ENCODE peak calls at places on chromosomes 13 and 19, in six cellular contexts. One of them, this sample, is unnamed.

GRCh38 chr13:19184176-19184575 is 2.6 kb upstream of the TUBA3C start:
- DNase-seq in A549: no peak
- DNase-seq in SK-N-SH: no peak
- DNase-seq in HepG2: no peak
- DNase-seq in GM12878: no peak
- DNase-seq in IMR-90: no peak
- DNase-seq in this sample: no peak

GRCh38 chr13:74062933-74063332 is 71.3 kb downstream of the KLF12 start:
- DNase-seq in HepG2: no peak
- DNase-seq in SK-N-SH: no peak
- DNase-seq in IMR-90: peak; percentile 74
- DNase-seq in A549: no peak
- DNase-seq in GM12878: peak; percentile 52
- DNase-seq in this sample: no peak

GRCh38 chr19:48418317-48419064 is 25.0 kb downstream of the GRIN2D start:
- DNase-seq in GM12878: no peak
- DNase-seq in IMR-90: peak; percentile 23
- DNase-seq in SK-N-SH: no peak
- DNase-seq in A549: peak; percentile 58
- DNase-seq in HepG2: no peak
- DNase-seq in this sample: peak; percentile 37

GRCh38 chr19:33508941-33509614 is 12.5 kb downstream of the PEPD start:
- DNase-seq in HepG2: no peak
- DNase-seq in IMR-90: no peak
- DNase-seq in GM12878: no peak
- DNase-seq in A549: no peak
- DNase-seq in SK-N-SH: no peak
- DNase-seq in this sample: no peak

GRCh38 chr19:47438793-47439220 is 19.5 kb upstream of the MEIS3 start:
- DNase-seq in A549: no peak
- DNase-seq in HepG2: no peak
- DNase-seq in SK-N-SH: no peak
- DNase-seq in IMR-90: no peak
- DNase-seq in GM12878: no peak
- DNase-seq in this sample: no peak

GRCh38 chr13:74115138-74115537 is 19.1 kb downstream of the KLF12 start:
- DNase-seq in GM12878: no peak
- DNase-seq in IMR-90: peak; percentile 78
- DNase-seq in HepG2: no peak
- DNase-seq in A549: no peak
- DNase-seq in SK-N-SH: no peak
- DNase-seq in this sample: no peak

GRCh38 chr13:33782631-33783030 is 35.3 kb upstream of the RFC3 start:
- DNase-seq in HepG2: no peak
- DNase-seq in A549: no peak
- DNase-seq in GM12878: no peak
- DNase-seq in SK-N-SH: no peak
- DNase-seq in IMR-90: no peak
- DNase-seq in this sample: no peak

GRCh38 chr19:46944918-46945628 is 74.6 kb upstream of the NPAS1 start:
- DNase-seq in IMR-90: peak; percentile 70
- DNase-seq in GM12878: no peak
- DNase-seq in HepG2: no peak
- DNase-seq in SK-N-SH: peak; percentile 34
- DNase-seq in A549: no peak
- DNase-seq in this sample: no peak

GRCh38 chr19:35117791-35118190 is 2.2 kb downstream of the FXYD3 start:
- DNase-seq in IMR-90: no peak
- DNase-seq in GM12878: no peak
- DNase-seq in HepG2: no peak
- DNase-seq in A549: no peak
- DNase-seq in SK-N-SH: no peak
- DNase-seq in this sample: no peak

GRCh38 chr13:35833571-35834305 is 297.4 kb downstream of the DCLK1 start:
- DNase-seq in A549: no peak
- DNase-seq in SK-N-SH: no peak
- DNase-seq in IMR-90: no peak
- DNase-seq in GM12878: no peak
- DNase-seq in HepG2: no peak
- DNase-seq in this sample: no peak

GRCh38 chr13:114027826-114028225 is 54.0 kb upstream of the C13orf46 start:
- DNase-seq in IMR-90: no peak
- DNase-seq in HepG2: no peak
- DNase-seq in SK-N-SH: no peak
- DNase-seq in GM12878: no peak
- DNase-seq in A549: no peak
- DNase-seq in this sample: no peak

GRCh38 chr19:23249911-23250649 is at the start of gene ZNF724:
- DNase-seq in HepG2: peak; percentile 97
- DNase-seq in SK-N-SH: peak; percentile 85
- DNase-seq in GM12878: peak; percentile 95
- DNase-seq in IMR-90: peak; percentile 97
- DNase-seq in A549: peak; percentile 96
- DNase-seq in this sample: peak; percentile 38

GRCh38 chr13:80946008-80946802 is 605.3 kb upstream of the SPRY2 start:
- DNase-seq in A549: no peak
- DNase-seq in SK-N-SH: no peak
- DNase-seq in IMR-90: no peak
- DNase-seq in GM12878: no peak
- DNase-seq in HepG2: no peak
- DNase-seq in this sample: no peak

GRCh38 chr19:16233836-16234551 is 36.3 kb downstream of the AP1M1 start:
- DNase-seq in HepG2: no peak
- DNase-seq in SK-N-SH: peak; percentile 31
- DNase-seq in IMR-90: no peak
- DNase-seq in GM12878: no peak
- DNase-seq in A549: no peak
- DNase-seq in this sample: no peak

GRCh38 chr13:79936368-79937136 is 404.4 kb downstream of the SPRY2 start:
- DNase-seq in A549: peak; percentile 95
- DNase-seq in GM12878: no peak
- DNase-seq in IMR-90: peak; percentile 100
- DNase-seq in HepG2: peak; percentile 3
- DNase-seq in SK-N-SH: peak; percentile 61
- DNase-seq in this sample: no peak

GRCh38 chr19:3471954-3472655 is 8.2 kb downstream of the SMIM24 start:
- DNase-seq in SK-N-SH: peak; percentile 87
- DNase-seq in GM12878: no peak
- DNase-seq in A549: no peak
- DNase-seq in IMR-90: no peak
- DNase-seq in HepG2: no peak
- DNase-seq in this sample: peak; percentile 77

GRCh38 chr13:73061478-73062275 is 2.9 kb downstream of the KLF5 start:
- DNase-seq in GM12878: no peak
- DNase-seq in SK-N-SH: no peak
- DNase-seq in IMR-90: no peak
- DNase-seq in HepG2: no peak
- DNase-seq in A549: no peak
- DNase-seq in this sample: no peak

GRCh38 chr13:59906413-59907027 is 257.2 kb downstream of the DIAPH3 start:
- DNase-seq in SK-N-SH: peak; percentile 27
- DNase-seq in GM12878: no peak
- DNase-seq in A549: peak; percentile 9
- DNase-seq in HepG2: peak; percentile 1
- DNase-seq in IMR-90: peak; percentile 58
- DNase-seq in this sample: no peak

GRCh38 chr19:46828484-46828883 is 22.2 kb downstream of the AP2S1 start:
- DNase-seq in HepG2: no peak
- DNase-seq in GM12878: no peak
- DNase-seq in SK-N-SH: no peak
- DNase-seq in A549: no peak
- DNase-seq in IMR-90: peak; percentile 75
- DNase-seq in this sample: no peak

GRCh38 chr13:109971745-109972090 is 185.3 kb upstream of the IRS2 start:
- DNase-seq in GM12878: no peak
- DNase-seq in IMR-90: no peak
- DNase-seq in SK-N-SH: no peak
- DNase-seq in A549: no peak
- DNase-seq in HepG2: no peak
- DNase-seq in this sample: no peak

GRCh38 chr19:34588249-34588648 is 88.7 kb downstream of the SCGB2B2 start:
- DNase-seq in HepG2: no peak
- DNase-seq in IMR-90: no peak
- DNase-seq in A549: no peak
- DNase-seq in GM12878: no peak
- DNase-seq in SK-N-SH: no peak
- DNase-seq in this sample: no peak

GRCh38 chr13:43464578-43465264 is 322.1 kb downstream of the ENOX1 start:
- DNase-seq in IMR-90: no peak
- DNase-seq in GM12878: no peak
- DNase-seq in HepG2: no peak
- DNase-seq in SK-N-SH: no peak
- DNase-seq in A549: no peak
- DNase-seq in this sample: no peak

GRCh38 chr13:71242191-71242590 is 624.8 kb downstream of the DACH1 start:
- DNase-seq in HepG2: no peak
- DNase-seq in IMR-90: no peak
- DNase-seq in GM12878: no peak
- DNase-seq in SK-N-SH: no peak
- DNase-seq in A549: no peak
- DNase-seq in this sample: no peak

GRCh38 chr19:8360196-8360595 is 3.8 kb upstream of the ANGPTL4 start:
- DNase-seq in GM12878: no peak
- DNase-seq in HepG2: no peak
- DNase-seq in IMR-90: no peak
- DNase-seq in SK-N-SH: no peak
- DNase-seq in A549: no peak
- DNase-seq in this sample: no peak

GRCh38 chr19:18173572-18174294 is at the start of gene IFI30:
- DNase-seq in IMR-90: no peak
- DNase-seq in GM12878: peak; percentile 79
- DNase-seq in HepG2: peak; percentile 68
- DNase-seq in A549: peak; percentile 45
- DNase-seq in SK-N-SH: peak; percentile 88
- DNase-seq in this sample: peak; percentile 90

GRCh38 chr19:5119297-5119998 is 150.5 kb downstream of the KDM4B start:
- DNase-seq in SK-N-SH: no peak
- DNase-seq in IMR-90: no peak
- DNase-seq in HepG2: no peak
- DNase-seq in A549: no peak
- DNase-seq in GM12878: no peak
- DNase-seq in this sample: no peak
- TF ChIP-seq SMC3 in SK-N-SH: no peak
- TF ChIP-seq SMC3 in IMR-90: no peak
- TF ChIP-seq SMC3 in HepG2: no peak
- TF ChIP-seq SMC3 in A549: no peak
- TF ChIP-seq SMC3 in GM12878: no peak
- TF ChIP-seq SMC3 in this sample: no peak

DNA sequence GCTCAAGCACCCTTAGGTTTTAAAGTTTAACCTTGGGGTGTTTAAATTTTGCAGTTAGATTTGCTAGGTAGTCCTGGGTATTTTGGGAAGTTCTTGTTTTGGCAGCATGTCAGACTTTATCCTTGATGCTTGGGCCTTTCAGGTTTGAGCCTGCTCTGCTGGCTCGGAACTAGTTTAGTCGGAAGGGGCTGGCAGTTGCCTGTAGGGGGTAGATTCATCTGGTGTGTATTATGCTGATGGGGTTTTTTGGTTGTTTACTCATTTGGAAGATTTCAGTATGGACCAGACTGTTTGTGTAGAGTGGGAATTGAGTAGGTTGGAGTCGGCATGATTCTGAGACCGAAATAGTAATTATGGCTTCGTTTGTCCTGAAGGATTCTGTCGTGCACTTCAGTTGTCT is 15.1 kb downstream of the ILF3 start:
- DNase-seq in IMR-90: no peak
- DNase-seq in HepG2: no peak
- DNase-seq in A549: no peak
- DNase-seq in SK-N-SH: no peak
- DNase-seq in GM12878: no peak
- DNase-seq in this sample: no peak
- TF ChIP-seq SMC3 in IMR-90: no peak
- TF ChIP-seq SMC3 in HepG2: no peak
- TF ChIP-seq SMC3 in A549: no peak
- TF ChIP-seq SMC3 in SK-N-SH: no peak
- TF ChIP-seq SMC3 in GM12878: no peak
- TF ChIP-seq SMC3 in this sample: no peak

DNA sequence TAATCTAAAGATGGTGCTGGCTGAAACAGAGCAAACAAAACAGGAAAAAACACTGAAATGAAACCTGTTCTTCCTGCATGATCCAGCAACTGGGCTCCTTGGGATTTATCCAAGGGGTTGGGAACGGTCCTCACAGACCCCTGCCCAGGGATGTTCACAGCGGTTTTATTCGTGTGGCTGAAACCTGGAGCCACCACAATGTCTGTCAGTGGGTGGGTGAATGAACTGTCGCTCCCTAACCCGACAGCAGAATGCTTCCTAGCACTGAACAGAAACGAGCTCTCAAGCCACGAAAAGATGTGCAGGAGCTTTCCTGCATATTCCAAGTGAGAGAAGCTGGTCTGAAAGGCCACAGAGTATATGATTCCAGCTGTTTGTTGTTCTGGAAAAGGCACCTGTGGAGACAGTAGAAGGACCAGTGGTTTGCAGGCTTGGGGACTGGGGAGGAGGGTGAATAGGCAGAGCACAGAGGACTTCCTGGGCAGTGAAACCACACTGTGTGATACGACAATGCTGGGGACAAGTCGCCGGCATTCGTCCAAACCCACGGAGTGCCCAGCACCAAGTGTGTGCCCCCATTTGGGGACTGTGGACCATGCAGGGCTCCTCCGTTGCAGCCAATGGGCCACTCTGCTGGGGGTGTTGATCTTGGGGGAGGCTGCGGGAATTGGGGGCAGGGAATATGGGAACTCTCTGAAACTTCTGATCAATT is 73.9 kb downstream of the TEX29 start:
- DNase-seq in SK-N-SH: no peak
- DNase-seq in HepG2: no peak
- DNase-seq in GM12878: no peak
- DNase-seq in IMR-90: no peak
- DNase-seq in A549: no peak
- DNase-seq in this sample: no peak
- TF ChIP-seq SMC3 in SK-N-SH: no peak
- TF ChIP-seq SMC3 in HepG2: no peak
- TF ChIP-seq SMC3 in GM12878: no peak
- TF ChIP-seq SMC3 in IMR-90: no peak
- TF ChIP-seq SMC3 in A549: no peak
- TF ChIP-seq SMC3 in this sample: no peak

GRCh38 chr19:1672038-1672768 is 19.8 kb upstream of the TCF3 start:
- DNase-seq in IMR-90: peak; percentile 30
- DNase-seq in SK-N-SH: peak; percentile 86
- DNase-seq in A549: no peak
- DNase-seq in HepG2: no peak
- DNase-seq in GM12878: no peak
- DNase-seq in this sample: peak; percentile 83

GRCh38 chr19:1665565-1666047 is 13.2 kb upstream of the TCF3 start:
- DNase-seq in GM12878: no peak
- DNase-seq in IMR-90: no peak
- DNase-seq in A549: no peak
- DNase-seq in HepG2: no peak
- DNase-seq in SK-N-SH: no peak
- DNase-seq in this sample: peak; percentile 51

GRCh38 chr19:1671716-1672037 is 19.3 kb upstream of the TCF3 start:
- DNase-seq in GM12878: no peak
- DNase-seq in IMR-90: no peak
- DNase-seq in HepG2: no peak
- DNase-seq in A549: no peak
- DNase-seq in SK-N-SH: no peak
- DNase-seq in this sample: peak; percentile 79

GRCh38 chr19:1668048-1668338 is 15.6 kb upstream of the TCF3 start:
- DNase-seq in HepG2: no peak
- DNase-seq in IMR-90: no peak
- DNase-seq in GM12878: no peak
- DNase-seq in A549: no peak
- DNase-seq in SK-N-SH: no peak
- DNase-seq in this sample: no peak

GRCh38 chr19:1668339-1669123 is 16.1 kb upstream of the TCF3 start:
- DNase-seq in IMR-90: no peak
- DNase-seq in GM12878: no peak
- DNase-seq in A549: no peak
- DNase-seq in HepG2: no peak
- DNase-seq in SK-N-SH: no peak
- DNase-seq in this sample: no peak
- TF ChIP-seq SMC3 in IMR-90: no peak
- TF ChIP-seq SMC3 in GM12878: no peak
- TF ChIP-seq SMC3 in A549: no peak
- TF ChIP-seq SMC3 in HepG2: no peak
- TF ChIP-seq SMC3 in SK-N-SH: no peak
- TF ChIP-seq SMC3 in this sample: no peak

This sample was measured in K562.